ENCODE peak calls at places on chromosomes 7 and 10, in ten cellular contexts. Q is dorsolateral prefrontal cortex; X is tibial artery; Z is Peyer's patch; H is RWPE1; T is CD8-positive, alpha-beta memory T cell; G is left lung; P is heart right ventricle; N is prostate gland; B is A549. Y is an unnamed sample.

GRCh38 chr10:80194373-80195045 is 10.8 kb downstream of the ANXA11 start:
- DNase-seq in Q (no peak), X (no peak), Z (no peak), H (no peak), T (no peak), G (no peak), P (no peak), N (no peak), B (no peak), Y (no peak)

GRCh38 chr7:122829962-122830361 is 56.3 kb downstream of the CADPS2 start:
- DNase-seq in Q (no peak), X (no peak), Z (no peak), H (no peak), T (no peak), G (no peak), P (no peak), N (no peak), B (no peak), Y (no peak)

GRCh38 chr10:31754803-31755624 is 173.6 kb downstream of the ARHGAP12 start:
- DNase-seq in Q (no peak), X (peak; percentile 67), Z (no peak), H (no peak), T (no peak), G (no peak), P (no peak), N (peak; percentile 39), B (no peak), Y (peak; percentile 40)

GRCh38 chr7:40162516-40162915 is 27.7 kb downstream of the SUGCT start:
- DNase-seq in Q (no peak), X (no peak), Z (no peak), H (no peak), T (no peak), G (no peak), P (no peak), N (no peak), B (no peak), Y (no peak)

GRCh38 chr10:113899952-113900598 is 45.6 kb downstream of the NHLRC2 start:
- DNase-seq in Q (no peak), X (no peak), Z (no peak), H (no peak), T (no peak), G (no peak), P (no peak), N (no peak), B (no peak), Y (no peak)

GRCh38 chr10:103193107-103193819 is at the start of gene NT5C2:
- DNase-seq in Q (peak; percentile 77), X (peak; percentile 90), Z (peak; percentile 86), H (peak; percentile 89), T (peak; percentile 62), G (peak; percentile 96), P (peak; percentile 86), N (peak; percentile 79), B (peak; percentile 46), Y (peak; percentile 86)

GRCh38 chr10:62527019-62527827 is 153.1 kb downstream of the ZNF365 start:
- DNase-seq in Q (no peak), X (peak; percentile 42), Z (peak; percentile 80), H (no peak), T (no peak), G (peak; percentile 20), P (no peak), N (no peak), B (no peak), Y (peak; percentile 45)

GRCh38 chr7:6237002-6237401 is 35.4 kb downstream of the CYTH3 start:
- DNase-seq in Q (peak; percentile 16), X (no peak), Z (no peak), H (no peak), T (no peak), G (no peak), P (no peak), N (no peak), B (no peak), Y (peak; percentile 26)

GRCh38 chr10:57867226-57867625 is 400.5 kb downstream of the IPMK start:
- DNase-seq in Q (no peak), X (no peak), Z (no peak), H (no peak), T (no peak), G (no peak), P (no peak), N (no peak), B (no peak), Y (no peak)

GRCh38 chr7:158125091-158125490 is 462.5 kb downstream of the PTPRN2 start:
- DNase-seq in Q (no peak), X (peak; percentile 31), Z (peak; percentile 34), H (no peak), T (no peak), G (peak; percentile 57), P (no peak), N (no peak), B (no peak), Y (no peak)

DNA sequence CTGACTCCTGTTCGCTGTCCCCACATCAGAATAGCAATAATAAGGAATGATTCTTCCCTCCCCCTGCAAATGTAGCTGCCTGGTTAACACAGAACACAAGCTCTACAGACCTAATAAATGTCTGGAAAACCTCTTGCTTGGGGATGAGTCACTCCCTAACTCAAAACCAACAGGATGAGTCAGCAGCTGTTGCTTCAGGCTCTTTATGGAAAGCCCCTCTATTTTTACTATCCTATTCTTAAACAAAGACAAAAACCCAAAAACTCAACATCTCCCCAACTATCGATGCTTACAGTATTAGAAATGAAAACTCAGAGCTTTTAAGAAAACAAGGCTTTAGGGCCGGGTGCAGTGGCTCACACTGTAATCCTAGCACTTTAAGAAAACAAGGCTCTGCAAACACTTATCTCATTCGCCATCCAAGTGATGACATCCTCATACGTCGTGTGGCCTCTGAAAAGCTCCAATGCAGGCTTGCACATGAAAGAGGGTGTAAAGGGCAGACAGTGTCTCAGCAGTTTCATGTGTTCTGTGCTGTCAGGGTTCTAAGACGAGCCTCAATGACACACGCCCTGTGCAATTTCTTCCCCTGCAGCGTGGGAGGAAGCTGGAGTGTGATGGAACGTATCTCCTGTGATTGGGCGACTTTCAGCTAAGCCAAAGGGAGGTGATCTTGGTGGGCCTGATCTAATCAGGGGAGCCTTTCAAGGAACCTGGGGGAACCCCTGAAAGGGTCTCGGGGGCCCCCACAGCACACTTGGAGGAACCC is 70.1 kb downstream of the AMZ1 start:
- DNase-seq in Q (no peak), X (peak; percentile 74), Z (peak; percentile 80), H (peak; percentile 87), T (no peak), G (peak; percentile 45), P (no peak), N (peak; percentile 43), B (peak; percentile 72), Y (peak; percentile 96)
- H3K27ac ChIP-seq in Q (peak overlapping the region; percentile 89), X (peak overlapping the region; percentile 82), Z (peak overlapping the region; percentile 89), H (peak overlapping the region; percentile 98), T (peak overlapping the region; percentile 70), G (peak overlapping the region; percentile 86), P (peak overlapping the region; percentile 75), N (peak overlapping the region; percentile 67), B (peak overlapping the region; percentile 92), Y (peak overlapping the region; percentile 81)

DNA sequence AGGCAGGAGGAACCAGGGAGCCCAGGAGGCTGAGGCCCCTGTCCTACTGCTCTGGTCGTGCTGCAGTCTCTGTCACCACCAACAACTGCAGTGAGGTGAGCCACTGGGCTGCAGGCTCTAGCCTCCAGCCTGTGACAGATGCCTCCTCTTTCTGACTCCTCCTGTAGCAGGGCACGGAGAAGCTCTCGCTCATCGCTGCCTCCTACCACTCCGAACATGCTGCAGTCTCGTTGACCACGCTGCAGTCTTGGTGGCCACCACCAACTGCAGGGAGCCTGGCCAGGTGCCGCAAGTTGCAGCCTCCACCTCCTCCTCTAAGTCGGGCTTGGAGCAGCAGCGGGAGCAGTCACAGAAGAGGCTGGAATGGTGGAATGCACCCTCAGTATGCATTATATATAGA is 22.1 kb upstream of the VOPP1 start:
- DNase-seq in Q (no peak), X (no peak), Z (no peak), H (no peak), T (no peak), G (peak; percentile 71), P (no peak), N (no peak), B (no peak), Y (no peak)
- H3K27ac ChIP-seq in Q (no peak overlapping the region), X (no peak overlapping the region), Z (no peak overlapping the region), H (no peak overlapping the region), T (no peak overlapping the region), G (no peak overlapping the region), P (no peak overlapping the region), N (no peak overlapping the region), B (no peak overlapping the region), Y (no peak overlapping the region)

DNA sequence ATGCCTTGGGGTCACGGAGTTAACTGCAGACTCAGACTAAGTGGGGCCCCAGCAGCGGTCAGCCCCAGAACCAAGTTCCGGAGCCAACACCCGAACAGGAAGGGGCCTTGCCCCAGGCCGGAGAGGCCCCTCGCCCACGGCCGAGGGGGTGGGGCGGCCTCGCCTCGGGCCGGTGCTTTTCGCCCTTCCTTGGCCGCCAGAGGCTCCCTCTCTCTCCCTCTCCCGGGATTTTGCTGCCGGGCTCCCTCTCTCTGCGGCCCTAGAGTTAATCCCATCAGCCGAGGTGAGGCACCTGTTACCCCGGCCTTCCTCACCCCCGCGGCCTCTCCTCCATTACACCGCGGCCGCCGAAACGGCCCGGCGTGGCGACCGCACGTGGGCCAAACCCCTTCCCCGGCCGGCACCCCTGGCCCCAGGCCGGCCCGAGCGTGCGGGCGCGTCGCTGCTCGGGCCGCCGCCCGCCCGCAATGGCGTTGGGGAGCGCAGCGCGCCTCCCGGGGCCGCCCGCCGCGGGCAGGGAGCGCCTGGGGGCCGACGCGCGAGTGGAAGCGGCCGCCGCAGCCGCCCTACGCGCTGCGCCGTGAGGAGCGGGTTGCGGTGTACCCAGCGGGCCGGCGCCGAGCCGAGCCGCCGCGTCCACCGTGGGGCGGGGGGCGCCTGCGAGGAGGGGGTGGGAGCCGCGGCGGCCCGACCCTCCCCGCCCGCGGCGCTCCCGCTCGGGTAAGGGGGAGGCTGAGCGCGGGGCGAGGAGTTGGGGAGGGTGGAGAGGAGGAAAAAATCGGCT is at the start of gene PPP1R9A:
- DNase-seq in Q (peak; percentile 65), X (peak; percentile 72), Z (peak; percentile 53), H (peak; percentile 18), T (no peak), G (peak; percentile 77), P (peak; percentile 45), N (peak; percentile 16), B (peak; percentile 72), Y (peak; percentile 71)
- H3K27ac ChIP-seq in Q (peak within 1 kb of the TSS; percentile 85), X (peak within 1 kb of the TSS; percentile 66), Z (peak within 1 kb of the TSS; percentile 64), H (no peak within 1 kb of the TSS), T (no peak within 1 kb of the TSS), G (peak within 1 kb of the TSS; percentile 79), P (peak within 1 kb of the TSS; percentile 68), N (peak within 1 kb of the TSS; percentile 68), B (peak within 1 kb of the TSS; percentile 98), Y (peak within 1 kb of the TSS; percentile 92)

GRCh38 chr7:99709838-99710541 is 25.0 kb downstream of the CYP3A7 start:
- DNase-seq in Q (no peak), X (no peak), Z (no peak), H (no peak), T (no peak), G (no peak), P (no peak), N (no peak), B (no peak), Y (no peak)

GRCh38 chr7:99709260-99709659 is 25.7 kb downstream of the CYP3A7 start:
- DNase-seq in Q (no peak), X (no peak), Z (no peak), H (no peak), T (no peak), G (no peak), P (no peak), N (no peak), B (no peak), Y (no peak)

DNA sequence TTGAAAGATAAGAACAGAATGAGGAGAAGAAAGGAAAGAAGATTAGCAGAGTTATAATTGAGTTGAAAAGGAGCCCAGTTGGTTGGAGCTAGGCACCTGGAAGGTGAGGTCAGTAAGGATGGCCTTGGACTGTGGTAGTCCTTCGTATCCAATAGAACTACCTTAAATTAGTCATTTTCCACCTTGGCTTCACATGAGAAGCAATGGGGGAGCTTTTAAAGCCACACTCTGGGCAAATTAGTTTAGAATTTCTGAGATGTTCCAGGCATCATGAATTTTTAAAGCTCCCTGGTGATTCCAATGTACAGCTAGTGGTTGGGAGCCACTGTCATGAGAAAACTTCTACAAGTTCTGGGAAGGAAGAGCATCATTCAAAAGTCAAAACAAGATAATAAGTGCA is 27.3 kb upstream of the CYP3A5 start:
- DNase-seq in Q (no peak), X (no peak), Z (no peak), H (no peak), T (no peak), G (no peak), P (no peak), N (no peak), B (no peak), Y (no peak)
- H3K27ac ChIP-seq in Q (no peak overlapping the region), X (no peak overlapping the region), Z (no peak overlapping the region), H (no peak overlapping the region), T (no peak overlapping the region), G (no peak overlapping the region), P (no peak overlapping the region), N (no peak overlapping the region), B (no peak overlapping the region), Y (no peak overlapping the region)